ENCODE peak calls at places on chromosomes 5 and 9, in ten cellular contexts. K is HEK293T; X is amygdala; P is DMS153; R is NCI-H748 treated with DMSO at 0.1 percent for 48 hours; G is ACHN; V is RWPE1; I is activated T-cell treated with anti-CD3 and anti-CD28 coated beads, Interleukin-2, amount 50 U/mL, for 72 hours; O is adrenal gland; U is upper lobe of right lung. Q is an unnamed sample.

GRCh38 chr9:92974161-92974661 is 26.9 kb downstream of the FGD3 start:
- DNase-seq in K (no peak), X (no peak), P (no peak), R (no peak), G (no peak), V (peak; percentile 46), I (no peak), O (no peak), U (peak; percentile 70), Q (no peak)

GRCh38 chr9:114002271-114002985 is 75.7 kb downstream of the AMBP start:
- DNase-seq in K (no peak), X (no peak), P (no peak), R (no peak), G (no peak), V (no peak), I (no peak), O (peak; percentile 13), U (no peak), Q (no peak)

GRCh38 chr9:90905079-90905478 is 103.5 kb downstream of the SYK start:
- DNase-seq in K (no peak), X (no peak), P (peak; percentile 47), R (no peak), G (no peak), V (no peak), I (no peak), O (no peak), U (peak; percentile 87), Q (peak; percentile 33)

GRCh38 chr5:125412051-125412560 is 665.7 kb upstream of the ZNF608 start:
- DNase-seq in K (peak; percentile 10), X (no peak), P (no peak), R (no peak), G (peak; percentile 44), V (peak; percentile 25), I (no peak), O (peak; percentile 29), U (no peak), Q (no peak)

GRCh38 chr5:77397686-77398300 is 94.3 kb downstream of the WDR41 start:
- DNase-seq in K (no peak), X (no peak), P (no peak), R (no peak), G (no peak), V (no peak), I (no peak), O (no peak), U (no peak), Q (no peak)

GRCh38 chr9:110327735-110328134 is 9.9 kb downstream of the TXNDC8 start:
- DNase-seq in K (no peak), X (no peak), P (no peak), R (no peak), G (no peak), V (peak; percentile 38), I (no peak), O (no peak), U (no peak), Q (no peak)

GRCh38 chr9:134243778-134244467 is 79.6 kb upstream of the RNU6ATAC start:
- DNase-seq in K (no peak), X (no peak), P (no peak), R (no peak), G (no peak), V (no peak), I (peak; percentile 31), O (no peak), U (no peak), Q (no peak)

GRCh38 chr9:137478613-137479314 is 19.6 kb upstream of the NSMF start:
- DNase-seq in K (no peak), X (no peak), P (peak; percentile 59), R (no peak), G (no peak), V (no peak), I (no peak), O (peak; percentile 18), U (peak; percentile 58), Q (peak; percentile 33)

GRCh38 chr5:33410221-33410620 is 30.5 kb upstream of the TARS1 start:
- DNase-seq in K (no peak), X (no peak), P (no peak), R (no peak), G (no peak), V (no peak), I (no peak), O (no peak), U (no peak), Q (no peak)

GRCh38 chr5:35354751-35355150 is 124.5 kb upstream of the PRLR start:
- DNase-seq in K (no peak), X (no peak), P (no peak), R (no peak), G (no peak), V (peak; percentile 47), I (no peak), O (no peak), U (no peak), Q (no peak)

GRCh38 chr5:66621146-66621545 is 25.0 kb downstream of the MAST4 start:
- DNase-seq in K (no peak), X (no peak), P (no peak), R (no peak), G (no peak), V (no peak), I (no peak), O (no peak), U (no peak), Q (no peak)

GRCh38 chr9:93663877-93664548 is 87.6 kb downstream of the PHF2 start:
- DNase-seq in K (no peak), X (no peak), P (no peak), R (no peak), G (no peak), V (no peak), I (no peak), O (no peak), U (peak; percentile 46), Q (no peak)

GRCh38 chr5:149540098-149540497 is 11.1 kb downstream of the CSNK1A1 start:
- DNase-seq in K (no peak), X (no peak), P (no peak), R (no peak), G (no peak), V (no peak), I (no peak), O (no peak), U (no peak), Q (no peak)